ENCODE peak calls at places on chromosomes 5 and 9, in five cellular contexts. V, P, W, F and X are unnamed samples.

GRCh38 chr9:14031015-14031414 is 282.9 kb downstream of the NFIB start:
- DNase-seq in V (no peak), P (no peak), W (no peak), F (no peak), X (no peak)

GRCh38 chr5:5291357-5291756 is 131.1 kb upstream of the ICE1 start:
- DNase-seq in V (no peak), P (no peak), W (no peak), F (no peak), X (no peak)

GRCh38 chr5:152990771-152991170 is 499.7 kb upstream of the GRIA1 start:
- DNase-seq in V (no peak), P (no peak), W (no peak), F (no peak), X (no peak)

GRCh38 chr5:174837919-174838902 is 113.8 kb downstream of the MSX2 start:
- DNase-seq in V (no peak), P (peak), W (no peak), F (peak), X (peak)

GRCh38 chr5:39714036-39714698 is 289.4 kb upstream of the DAB2 start:
- DNase-seq in V (peak), P (no peak), W (peak), F (peak), X (peak)

GRCh38 chr9:95815153-95815552 is 60.3 kb upstream of the ERCC6L2 start:
- DNase-seq in V (no peak), P (no peak), W (no peak), F (peak), X (no peak)

GRCh38 chr9:33737811-33738606 is 57.4 kb upstream of the PRSS3 start:
- DNase-seq in V (no peak), P (peak), W (peak), F (peak), X (peak)

GRCh38 chr5:32193591-32193990 is 19.5 kb upstream of the GOLPH3 start:
- DNase-seq in V (no peak), P (no peak), W (peak), F (no peak), X (no peak)

GRCh38 chr5:133430095-133430494 is 182.2 kb downstream of the FSTL4 start:
- DNase-seq in V (no peak), P (no peak), W (no peak), F (no peak), X (no peak)

GRCh38 chr5:154394328-154394727 is 51.5 kb upstream of the SAP30L start:
- DNase-seq in V (no peak), P (no peak), W (no peak), F (no peak), X (no peak)

GRCh38 chr9:129500863-129501770 is 119.8 kb downstream of the C9orf50 start:
- DNase-seq in V (no peak), P (no peak), W (no peak), F (no peak), X (no peak)

GRCh38 chr9:133322701-133323100 is 13.3 kb downstream of the SURF6 start:
- DNase-seq in V (no peak), P (no peak), W (no peak), F (no peak), X (no peak)

GRCh38 chr5:170393958-170394357 is 4.8 kb upstream of the KCNMB1 start:
- DNase-seq in V (no peak), P (no peak), W (no peak), F (no peak), X (no peak)

GRCh38 chr5:95725071-95725820 is 5.9 kb upstream of the RHOBTB3 start:
- DNase-seq in V (no peak), P (no peak), W (no peak), F (no peak), X (no peak)

GRCh38 chr5:159240301-159240870 is 22.7 kb upstream of the UBLCP1 start:
- DNase-seq in V (no peak), P (no peak), W (no peak), F (no peak), X (no peak)

GRCh38 chr5:180810210-180811011 is 7.8 kb upstream of the MGAT1 start:
- DNase-seq in V (peak), P (peak), W (peak), F (peak), X (peak)

GRCh38 chr5:71731015-71731414 is 11.9 kb downstream of the CARTPT start:
- DNase-seq in V (no peak), P (no peak), W (no peak), F (no peak), X (no peak)

GRCh38 chr5:71734141-71734540 is 15.1 kb downstream of the CARTPT start:
- DNase-seq in V (no peak), P (no peak), W (no peak), F (no peak), X (no peak)

DNA sequence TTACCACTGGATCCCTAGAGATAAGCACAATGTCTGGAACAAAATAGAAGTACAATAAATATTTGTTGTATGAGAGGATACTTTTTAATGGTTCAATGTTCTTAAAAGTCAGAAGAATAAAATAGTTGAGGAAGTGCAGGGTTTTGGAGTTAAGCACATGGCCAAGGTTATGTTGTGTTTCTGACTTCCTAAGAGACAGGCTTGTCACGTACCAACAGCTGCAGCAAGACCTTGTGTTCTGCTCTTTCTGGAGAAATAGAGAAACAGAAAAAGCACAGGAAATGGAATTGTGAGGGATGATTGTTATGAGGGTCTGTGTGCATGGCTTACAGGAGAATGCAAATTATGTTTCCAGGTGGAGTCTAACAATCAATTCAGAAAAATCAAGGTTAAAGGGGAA is 12.9 kb downstream of the CARTPT start:
- DNase-seq in V (no peak), P (no peak), W (no peak), F (no peak), X (no peak)
- TF ChIP-seq RAD21 in V (no peak), P (no peak), W (no peak), F (no peak), X (no peak)

GRCh38 chr9:123265833-123266232 is 2.6 kb downstream of the STRBP start:
- DNase-seq in V (no peak), P (no peak), W (no peak), F (peak), X (no peak)
- TF ChIP-seq ATF3 in V (no peak), P (no peak), W (no peak), F (peak), X (no peak)

GRCh38 chr5:68459093-68459492 is 243.5 kb downstream of the PIK3R1 start:
- DNase-seq in V (no peak), P (no peak), W (peak), F (no peak), X (no peak)
- TF ChIP-seq ZNF274 in V (no peak), P (no peak), W (no peak), F (no peak), X (no peak)

GRCh38 chr5:135601466-135601865 is 22.7 kb upstream of the CXCL14 start:
- DNase-seq in V (no peak), P (peak), W (no peak), F (no peak), X (no peak)

GRCh38 chr5:135600141-135600570 is 21.4 kb upstream of the CXCL14 start:
- DNase-seq in V (no peak), P (peak), W (no peak), F (no peak), X (no peak)

GRCh38 chr5:135599421-135600140 is 20.8 kb upstream of the CXCL14 start:
- DNase-seq in V (no peak), P (peak), W (no peak), F (no peak), X (no peak)

GRCh38 chr5:135602882-135603721 is 24.3 kb upstream of the CXCL14 start:
- DNase-seq in V (no peak), P (peak), W (no peak), F (no peak), X (no peak)

DNA sequence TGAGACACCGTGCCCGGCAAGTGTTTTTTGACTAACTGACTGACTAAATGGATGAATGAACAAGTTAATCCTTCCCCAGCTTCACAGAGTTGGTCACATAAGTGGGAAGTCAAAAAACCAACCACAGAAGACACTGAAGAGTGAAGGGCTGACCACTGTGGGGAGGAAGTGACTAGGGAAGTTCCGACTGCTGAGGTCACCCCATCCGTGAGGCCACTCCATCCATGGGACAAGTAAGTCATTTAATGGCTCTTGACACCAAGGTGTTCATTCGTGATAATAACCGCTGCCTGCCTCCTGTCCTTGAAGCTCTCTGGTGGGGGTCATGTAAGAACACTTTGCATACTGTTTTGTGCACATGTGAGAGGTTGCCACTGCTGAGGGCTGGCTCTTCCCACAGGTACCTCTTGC is 22.2 kb upstream of the CXCL14 start:
- DNase-seq in V (no peak), P (peak), W (no peak), F (no peak), X (no peak)
- TF ChIP-seq RAD21 in V (no peak), P (no peak), W (no peak), F (no peak), X (no peak)